ENCODE peak calls at places on chromosomes 3 and 15, in nine cellular contexts. G is H9; V is activated naive CD4-positive, alpha-beta T cell treated with anti-CD3 and anti-CD28 coated beads, Interleukin-2, amount 10 ng/mL, durations not matched to agents 7 days and 5 days; D is right cardiac atrium; W is T-helper 22 cell; Q is Ammon's horn; O is pancreas; R is CD4-positive, alpha-beta T cell; Y is neural progenitor cell. S is an unnamed sample.

GRCh38 chr15:69524296-69524695 is 71.7 kb downstream of the RPLP1 start:
- DNase-seq in G (no peak), V (no peak), D (no peak), W (no peak), Q (peak; percentile 31), O (no peak), R (no peak), Y (peak; percentile 55), S (no peak)

GRCh38 chr15:62269504-62269903 is 104.4 kb upstream of the C2CD4B start:
- DNase-seq in G (no peak), V (no peak), D (no peak), W (no peak), Q (no peak), O (no peak), R (no peak), Y (peak; percentile 18), S (no peak)

GRCh38 chr15:67117356-67117755 is 52.0 kb downstream of the SMAD3 start:
- DNase-seq in G (no peak), V (no peak), D (no peak), W (no peak), Q (no peak), O (no peak), R (no peak), Y (no peak), S (no peak)

GRCh38 chr15:74422723-74423442 is 10.9 kb downstream of the SEMA7A start:
- DNase-seq in G (peak; percentile 62), V (no peak), D (peak; percentile 4), W (no peak), Q (peak; percentile 84), O (no peak), R (no peak), Y (peak; percentile 55), S (no peak)

GRCh38 chr15:31263751-31264533 is 62.7 kb upstream of the KLF13 start:
- DNase-seq in G (peak; percentile 24), V (peak; percentile 81), D (peak; percentile 91), W (peak; percentile 45), Q (peak; percentile 76), O (peak; percentile 81), R (peak; percentile 71), Y (peak; percentile 1), S (peak; percentile 46)

GRCh38 chr15:45648521-45649200 is 13.8 kb downstream of the SQOR start:
- DNase-seq in G (no peak), V (no peak), D (no peak), W (no peak), Q (no peak), O (no peak), R (no peak), Y (no peak), S (no peak)

GRCh38 chr15:92074646-92075045 is 221.1 kb downstream of the SLCO3A1 start:
- DNase-seq in G (no peak), V (peak; percentile 30), D (peak; percentile 77), W (no peak), Q (no peak), O (no peak), R (no peak), Y (no peak), S (no peak)

GRCh38 chr15:75720787-75721461 is 8.3 kb upstream of the CSPG4 start:
- DNase-seq in G (peak; percentile 76), V (no peak), D (peak; percentile 81), W (no peak), Q (no peak), O (peak; percentile 84), R (no peak), Y (peak; percentile 74), S (peak; percentile 92)

GRCh38 chr3:105802073-105802706 is 66.6 kb downstream of the CBLB start:
- DNase-seq in G (no peak), V (no peak), D (no peak), W (no peak), Q (no peak), O (no peak), R (no peak), Y (no peak), S (peak; percentile 58)

S was measured in D341Med.